ENCODE peak calls at places on chromosomes 11 and 22, in six cellular contexts. One of them, this sample, is unnamed. For H3K4me1, the result is how much of the 10 kb centered on the place peaks cover.

GRCh38 chr22:44449683-44450425 is 48.2 kb downstream of the RTL6 start:
- DNase-seq in suprapubic skin: no peak
- DNase-seq in stomach: peak
- DNase-seq in transverse colon: no peak
- DNase-seq in tibial nerve: no peak
- DNase-seq in HepG2: no peak
- DNase-seq in this sample: no peak

GRCh38 chr11:123640677-123641494 is 13.5 kb downstream of the SCN3B start:
- DNase-seq in tibial nerve: no peak
- DNase-seq in stomach: peak
- DNase-seq in suprapubic skin: no peak
- DNase-seq in HepG2: peak
- DNase-seq in transverse colon: peak
- DNase-seq in this sample: no peak

GRCh38 chr22:50306753-50307749 is at the start of gene PLXNB2:
- DNase-seq in transverse colon: peak
- DNase-seq in HepG2: peak
- DNase-seq in stomach: peak
- DNase-seq in tibial nerve: peak
- DNase-seq in suprapubic skin: no peak
- DNase-seq in this sample: peak

GRCh38 chr22:34105461-34106062 is 185.3 kb upstream of the LARGE1 start:
- DNase-seq in suprapubic skin: no peak
- DNase-seq in transverse colon: peak
- DNase-seq in stomach: peak
- DNase-seq in tibial nerve: peak
- DNase-seq in HepG2: peak
- DNase-seq in this sample: peak

GRCh38 chr11:131658952-131659351 is 288.5 kb downstream of the NTM start:
- DNase-seq in transverse colon: no peak
- DNase-seq in tibial nerve: no peak
- DNase-seq in stomach: no peak
- DNase-seq in suprapubic skin: no peak
- DNase-seq in HepG2: no peak
- DNase-seq in this sample: no peak

GRCh38 chr11:64854534-64855502 is 10.4 kb upstream of the CDC42BPG start:
- DNase-seq in transverse colon: peak
- DNase-seq in tibial nerve: peak
- DNase-seq in suprapubic skin: peak
- DNase-seq in HepG2: peak
- DNase-seq in stomach: peak
- DNase-seq in this sample: peak

GRCh38 chr11:124415356-124415923 is 9.2 kb downstream of the OR8B4 start:
- DNase-seq in HepG2: peak
- DNase-seq in suprapubic skin: no peak
- DNase-seq in transverse colon: no peak
- DNase-seq in stomach: no peak
- DNase-seq in tibial nerve: no peak
- DNase-seq in this sample: no peak

GRCh38 chr22:27032121-27032761 is 374.9 kb downstream of the MIAT start:
- DNase-seq in HepG2: no peak
- DNase-seq in transverse colon: no peak
- DNase-seq in stomach: no peak
- DNase-seq in tibial nerve: no peak
- DNase-seq in suprapubic skin: no peak
- DNase-seq in this sample: peak

GRCh38 chr22:44485494-44485893 is 12.5 kb downstream of the RTL6 start:
- DNase-seq in HepG2: no peak
- DNase-seq in tibial nerve: no peak
- DNase-seq in transverse colon: no peak
- DNase-seq in stomach: no peak
- DNase-seq in suprapubic skin: no peak
- DNase-seq in this sample: no peak

GRCh38 chr11:125338886-125339811 is 156.9 kb downstream of the FEZ1 start:
- DNase-seq in stomach: no peak
- DNase-seq in transverse colon: no peak
- DNase-seq in HepG2: no peak
- DNase-seq in tibial nerve: no peak
- DNase-seq in suprapubic skin: peak
- DNase-seq in this sample: no peak

GRCh38 chr22:35363571-35364086 is 17.3 kb upstream of the HMOX1 start:
- DNase-seq in tibial nerve: no peak
- DNase-seq in suprapubic skin: no peak
- DNase-seq in stomach: no peak
- DNase-seq in HepG2: no peak
- DNase-seq in transverse colon: no peak
- DNase-seq in this sample: no peak

GRCh38 chr22:47259990-47260389 is 497.5 kb downstream of the TBC1D22A start:
- DNase-seq in tibial nerve: no peak
- DNase-seq in transverse colon: no peak
- DNase-seq in HepG2: no peak
- DNase-seq in suprapubic skin: no peak
- DNase-seq in stomach: no peak
- DNase-seq in this sample: no peak

GRCh38 chr11:110000045-110000502 is 93.1 kb upstream of the ZC3H12C start:
- DNase-seq in tibial nerve: no peak
- DNase-seq in suprapubic skin: no peak
- DNase-seq in stomach: no peak
- DNase-seq in transverse colon: no peak
- DNase-seq in HepG2: no peak
- DNase-seq in this sample: no peak

GRCh38 chr11:59707371-59707770 is 6.3 kb downstream of the OR10V1 start:
- DNase-seq in HepG2: no peak
- DNase-seq in stomach: no peak
- DNase-seq in tibial nerve: no peak
- DNase-seq in transverse colon: no peak
- DNase-seq in suprapubic skin: no peak
- DNase-seq in this sample: no peak

GRCh38 chr11:64605248-64605560 is 14.2 kb downstream of the SLC22A12 start:
- DNase-seq in stomach: no peak
- DNase-seq in transverse colon: no peak
- DNase-seq in HepG2: no peak
- DNase-seq in suprapubic skin: no peak
- DNase-seq in tibial nerve: no peak
- DNase-seq in this sample: no peak

GRCh38 chr11:134509381-134510068 is 97.5 kb upstream of the B3GAT1 start:
- DNase-seq in tibial nerve: no peak
- DNase-seq in transverse colon: no peak
- DNase-seq in suprapubic skin: peak
- DNase-seq in HepG2: no peak
- DNase-seq in stomach: peak
- DNase-seq in this sample: no peak

GRCh38 chr11:120525285-120526085 is 13.9 kb downstream of the GRIK4 start:
- DNase-seq in stomach: no peak
- DNase-seq in suprapubic skin: peak
- DNase-seq in tibial nerve: no peak
- DNase-seq in HepG2: no peak
- DNase-seq in transverse colon: peak
- DNase-seq in this sample: peak

GRCh38 chr22:22691716-22692701 is 47.6 kb downstream of the GGTLC2 start:
- DNase-seq in transverse colon: no peak
- DNase-seq in tibial nerve: no peak
- DNase-seq in stomach: no peak
- DNase-seq in HepG2: no peak
- DNase-seq in suprapubic skin: no peak
- DNase-seq in this sample: peak

GRCh38 chr11:44593194-44593593 is 27.7 kb downstream of the CD82 start:
- DNase-seq in transverse colon: no peak
- DNase-seq in suprapubic skin: no peak
- DNase-seq in stomach: no peak
- DNase-seq in tibial nerve: no peak
- DNase-seq in HepG2: no peak
- DNase-seq in this sample: peak

GRCh38 chr11:44595006-44595405 is 29.5 kb downstream of the CD82 start:
- DNase-seq in tibial nerve: no peak
- DNase-seq in HepG2: no peak
- DNase-seq in transverse colon: no peak
- DNase-seq in stomach: no peak
- DNase-seq in suprapubic skin: no peak
- DNase-seq in this sample: no peak

GRCh38 chr11:44592125-44592643 is 26.7 kb downstream of the CD82 start:
- DNase-seq in stomach: no peak
- DNase-seq in tibial nerve: peak
- DNase-seq in suprapubic skin: peak
- DNase-seq in HepG2: no peak
- DNase-seq in transverse colon: peak
- DNase-seq in this sample: peak

GRCh38 chr11:44589301-44589700 is 23.8 kb downstream of the CD82 start:
- DNase-seq in HepG2: no peak
- DNase-seq in stomach: no peak
- DNase-seq in tibial nerve: no peak
- DNase-seq in transverse colon: no peak
- DNase-seq in suprapubic skin: no peak
- DNase-seq in this sample: peak

GRCh38 chr11:44590769-44591168 is 25.3 kb downstream of the CD82 start:
- DNase-seq in stomach: no peak
- DNase-seq in tibial nerve: no peak
- DNase-seq in HepG2: no peak
- DNase-seq in suprapubic skin: no peak
- DNase-seq in transverse colon: no peak
- DNase-seq in this sample: no peak
- H3K4me1 ChIP-seq in stomach: under half
- H3K4me1 ChIP-seq in tibial nerve: under half
- H3K4me1 ChIP-seq in HepG2: under half
- H3K4me1 ChIP-seq in suprapubic skin: under half
- H3K4me1 ChIP-seq in transverse colon: under half
- H3K4me1 ChIP-seq in this sample: half or more

GRCh38 chr22:41544671-41545476 is 604 bp upstream of the POLR3H start:
- DNase-seq in stomach: no peak
- DNase-seq in tibial nerve: no peak
- DNase-seq in HepG2: no peak
- DNase-seq in transverse colon: no peak
- DNase-seq in suprapubic skin: no peak
- DNase-seq in this sample: no peak

GRCh38 chr22:41540365-41540764 is 3.9 kb downstream of the POLR3H start:
- DNase-seq in suprapubic skin: no peak
- DNase-seq in HepG2: no peak
- DNase-seq in stomach: no peak
- DNase-seq in tibial nerve: no peak
- DNase-seq in transverse colon: no peak
- DNase-seq in this sample: no peak

GRCh38 chr22:41542224-41542623 is 2.0 kb downstream of the POLR3H start:
- DNase-seq in tibial nerve: no peak
- DNase-seq in HepG2: no peak
- DNase-seq in stomach: no peak
- DNase-seq in suprapubic skin: no peak
- DNase-seq in transverse colon: no peak
- DNase-seq in this sample: no peak

GRCh38 chr22:41541484-41541883 is 2.8 kb downstream of the POLR3H start:
- DNase-seq in tibial nerve: no peak
- DNase-seq in HepG2: no peak
- DNase-seq in transverse colon: no peak
- DNase-seq in stomach: no peak
- DNase-seq in suprapubic skin: no peak
- DNase-seq in this sample: no peak

GRCh38 chr22:41543854-41544670 is at the start of gene POLR3H:
- DNase-seq in suprapubic skin: peak
- DNase-seq in transverse colon: peak
- DNase-seq in stomach: peak
- DNase-seq in tibial nerve: peak
- DNase-seq in HepG2: peak
- DNase-seq in this sample: peak
- TF ChIP-seq POLR2A in suprapubic skin: no peak
- TF ChIP-seq POLR2A in transverse colon: peak
- TF ChIP-seq POLR2A in stomach: no peak
- TF ChIP-seq POLR2A in tibial nerve: peak
- TF ChIP-seq POLR2A in HepG2: no peak
- TF ChIP-seq POLR2A in this sample: no peak

DNA sequence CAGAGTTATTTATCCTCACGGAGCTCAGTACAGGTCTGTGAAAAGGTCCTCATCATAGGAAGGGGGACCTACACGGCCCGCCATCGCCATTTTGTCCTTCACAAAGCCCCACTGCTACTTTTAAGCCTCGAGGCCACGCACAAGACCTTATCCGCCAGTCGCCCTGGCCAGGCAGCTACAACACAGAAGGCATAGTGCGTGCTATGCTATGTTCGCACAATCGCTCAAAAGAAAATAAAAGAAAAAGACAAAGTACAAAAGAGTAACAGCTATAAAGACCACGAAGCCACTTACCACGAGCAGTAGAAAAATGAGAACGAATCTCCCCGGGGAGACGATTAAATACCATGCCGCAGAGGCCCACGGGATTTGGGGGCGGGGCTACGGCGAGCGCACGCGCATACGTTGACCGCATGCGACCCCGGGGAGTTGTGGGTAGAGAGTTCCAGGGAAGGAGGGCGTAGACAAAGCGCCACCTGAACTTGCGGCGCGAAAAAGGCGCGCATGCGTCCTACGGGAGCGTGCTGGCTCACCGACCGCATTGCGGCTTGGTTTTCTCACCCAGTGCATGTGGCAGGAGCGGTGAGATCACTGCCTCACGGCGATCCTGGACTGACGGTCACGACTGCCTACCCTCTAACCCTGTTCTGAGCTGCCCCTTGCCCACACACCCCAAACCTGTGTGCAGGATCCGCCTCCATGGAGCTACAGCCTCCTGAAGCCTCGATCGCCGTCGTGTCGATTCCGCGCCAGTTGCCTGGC is 16.4 kb upstream of the WDR74 start:
- DNase-seq in tibial nerve: peak
- DNase-seq in transverse colon: peak
- DNase-seq in HepG2: peak
- DNase-seq in stomach: peak
- DNase-seq in suprapubic skin: peak
- DNase-seq in this sample: peak
- TF ChIP-seq EP300 in tibial nerve: peak
- TF ChIP-seq EP300 in transverse colon: no peak
- TF ChIP-seq EP300 in HepG2: no peak
- TF ChIP-seq EP300 in stomach: no peak
- TF ChIP-seq EP300 in suprapubic skin: no peak
- TF ChIP-seq EP300 in this sample: no peak

GRCh38 chr22:46055851-46056168 is 78.8 kb upstream of the WNT7B start:
- DNase-seq in suprapubic skin: no peak
- DNase-seq in HepG2: no peak
- DNase-seq in stomach: no peak
- DNase-seq in tibial nerve: no peak
- DNase-seq in transverse colon: no peak
- DNase-seq in this sample: no peak

GRCh38 chr22:46053563-46054090 is 76.7 kb upstream of the WNT7B start:
- DNase-seq in suprapubic skin: peak
- DNase-seq in tibial nerve: peak
- DNase-seq in HepG2: no peak
- DNase-seq in stomach: peak
- DNase-seq in transverse colon: peak
- DNase-seq in this sample: peak

GRCh38 chr22:46055176-46055850 is 78.4 kb upstream of the WNT7B start:
- DNase-seq in transverse colon: peak
- DNase-seq in stomach: peak
- DNase-seq in suprapubic skin: peak
- DNase-seq in tibial nerve: peak
- DNase-seq in HepG2: no peak
- DNase-seq in this sample: peak

GRCh38 chr22:46054091-46054877 is 77.3 kb upstream of the WNT7B start:
- DNase-seq in stomach: peak
- DNase-seq in transverse colon: peak
- DNase-seq in tibial nerve: peak
- DNase-seq in suprapubic skin: peak
- DNase-seq in HepG2: no peak
- DNase-seq in this sample: peak

DNA sequence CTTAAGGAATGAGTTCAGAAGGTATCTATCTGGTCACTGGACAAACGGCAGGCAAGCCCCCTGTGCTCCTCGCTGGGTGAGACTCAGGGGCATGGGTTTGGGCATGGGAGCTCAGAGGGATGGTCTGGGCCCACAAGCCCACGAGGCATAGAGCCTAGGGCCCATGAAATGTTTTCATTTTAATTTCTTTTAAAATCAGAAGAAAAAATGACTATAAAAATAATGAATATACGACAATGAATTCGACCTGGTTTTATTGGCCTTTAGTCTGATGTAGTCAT is 77.9 kb upstream of the WNT7B start:
- DNase-seq in tibial nerve: peak
- DNase-seq in transverse colon: no peak
- DNase-seq in HepG2: no peak
- DNase-seq in stomach: no peak
- DNase-seq in suprapubic skin: no peak
- DNase-seq in this sample: no peak
- H3K4me1 ChIP-seq in tibial nerve: half or more
- H3K4me1 ChIP-seq in transverse colon: half or more
- H3K4me1 ChIP-seq in HepG2: under half
- H3K4me1 ChIP-seq in stomach: half or more
- H3K4me1 ChIP-seq in suprapubic skin: half or more
- H3K4me1 ChIP-seq in this sample: half or more

This sample was measured in sigmoid colon.